ENCODE peak calls at places on chromosome 7, in eight cellular contexts. P is HL-60; D is activated CD4-positive, alpha-beta T cell treated with anti-CD3 and anti-CD28 coated beads, Interleukin-2, amount 10 ng/mL, durations not matched to agents 7 days and 5 days; V is RWPE1; I is T-helper 1 cell; L is fibroblast of mammary gland; X is occipital lobe; H is CD8-positive, alpha-beta memory T cell. E is an unnamed sample.

GRCh38 chr7:135117096-135117495 is 30.8 kb upstream of the TMEM140 start:
- DNase-seq in V (no peak), L (no peak), X (no peak), I (no peak), D (no peak), H (no peak), P (no peak), E (no peak)

GRCh38 chr7:129147723-129148122 is 3.2 kb downstream of the TSPAN33 start:
- DNase-seq in H (no peak), X (no peak), V (no peak), P (no peak), D (no peak), I (no peak), L (no peak), E (no peak)

GRCh38 chr7:24381919-24382505 is 98.0 kb downstream of the NPY start:
- DNase-seq in L (peak), I (peak), V (peak), X (no peak), D (no peak), H (no peak), P (no peak), E (peak)

GRCh38 chr7:141584935-141585334 is 33.7 kb downstream of the AGK start:
- DNase-seq in D (no peak), X (no peak), I (no peak), P (no peak), H (no peak), V (no peak), L (no peak), E (no peak)

GRCh38 chr7:25852995-25853713 is 298.8 kb upstream of the NFE2L3 start:
- DNase-seq in H (no peak), P (no peak), V (no peak), L (no peak), I (no peak), D (no peak), X (no peak), E (no peak)

GRCh38 chr7:47636111-47636692 is 54.3 kb upstream of the TNS3 start:
- DNase-seq in D (no peak), H (no peak), X (no peak), V (no peak), P (no peak), I (no peak), L (no peak), E (no peak)

GRCh38 chr7:40541336-40541735 is 406.5 kb downstream of the SUGCT start:
- DNase-seq in V (no peak), H (no peak), X (no peak), L (peak), I (no peak), P (no peak), D (no peak), E (no peak)

GRCh38 chr7:42091461-42092229 is 145.4 kb downstream of the GLI3 start:
- DNase-seq in P (no peak), L (no peak), H (no peak), V (no peak), I (no peak), X (no peak), D (no peak), E (no peak)

GRCh38 chr7:142809671-142810070 is 38.9 kb downstream of the PRSS2 start:
- DNase-seq in I (no peak), L (no peak), X (no peak), D (no peak), V (no peak), H (no peak), P (no peak), E (no peak)

GRCh38 chr7:74092321-74092963 is 8.8 kb downstream of the LIMK1 start:
- DNase-seq in L (no peak), X (no peak), D (no peak), H (no peak), I (no peak), P (no peak), V (no peak), E (no peak)

GRCh38 chr7:80053098-80053497 is 81.5 kb upstream of the GNAI1 start:
- DNase-seq in I (no peak), P (no peak), H (no peak), D (no peak), L (no peak), X (no peak), V (no peak), E (no peak)

GRCh38 chr7:12620371-12620770 is 49.9 kb downstream of the SCIN start:
- DNase-seq in L (peak), D (no peak), H (no peak), I (no peak), P (no peak), V (no peak), X (no peak), E (no peak)

GRCh38 chr7:110387689-110388088 is 703.2 kb upstream of the LRRN3 start:
- DNase-seq in H (no peak), V (no peak), P (no peak), L (no peak), I (no peak), D (no peak), X (no peak), E (no peak)

GRCh38 chr7:139620676-139621344 is 97.3 kb downstream of the CLEC2L start:
- DNase-seq in V (peak), I (peak), L (peak), X (no peak), D (peak), P (peak), H (peak), E (peak)

GRCh38 chr7:8115547-8116402 is 146.2 kb downstream of the ICA1 start:
- DNase-seq in L (no peak), X (no peak), P (no peak), I (no peak), D (no peak), H (no peak), V (no peak), E (no peak)

GRCh38 chr7:76260171-76260703 is 42.2 kb upstream of the HSPB1 start:
- DNase-seq in P (no peak), X (no peak), H (peak), D (peak), L (peak), I (no peak), V (peak), E (peak)

GRCh38 chr7:135508853-135509588 is 881 bp downstream of the CNOT4 start:
- DNase-seq in X (no peak), V (peak), L (peak), I (peak), P (peak), D (peak), H (peak), E (peak)

GRCh38 chr7:31202801-31203200 is 137.7 kb downstream of the NEUROD6 start:
- DNase-seq in V (no peak), X (peak), I (no peak), H (no peak), L (no peak), D (no peak), P (no peak), E (no peak)

GRCh38 chr7:135449467-135449866 is 60.4 kb downstream of the CNOT4 start:
- DNase-seq in I (no peak), P (no peak), L (no peak), H (no peak), X (no peak), D (no peak), V (no peak), E (no peak)

GRCh38 chr7:78197447-78197846 is 398.9 kb downstream of the PHTF2 start:
- DNase-seq in D (no peak), V (no peak), L (peak), X (no peak), P (peak), H (no peak), I (no peak), E (no peak)

GRCh38 chr7:6268909-6269306 is 3.5 kb downstream of the CYTH3 start:
- DNase-seq in V (no peak), D (no peak), L (no peak), X (no peak), P (no peak), I (no peak), H (no peak), E (peak)

GRCh38 chr7:92306153-92306552 is 60.4 kb downstream of the ANKIB1 start:
- DNase-seq in P (no peak), D (no peak), L (no peak), I (no peak), V (peak), H (no peak), X (no peak), E (no peak)

GRCh38 chr7:139695616-139696015 is 82.2 kb downstream of the HIPK2 start:
- DNase-seq in L (peak), I (no peak), H (no peak), P (no peak), D (no peak), V (no peak), X (no peak), E (no peak)

GRCh38 chr7:138233189-138233588 is 156.9 kb downstream of the AKR1D1 start:
- DNase-seq in X (no peak), L (no peak), D (no peak), V (no peak), H (no peak), P (no peak), I (no peak), E (peak)

GRCh38 chr7:130899638-130900401 is 165.8 kb upstream of the KLF14 start:
- DNase-seq in L (no peak), X (no peak), I (no peak), H (no peak), P (no peak), D (no peak), V (no peak), E (no peak)

GRCh38 chr7:158239290-158239981 is 348.2 kb downstream of the PTPRN2 start:
- DNase-seq in I (no peak), P (no peak), X (no peak), L (no peak), V (no peak), H (no peak), D (no peak), E (peak)

E was measured in SK-MEL-5.